ENCODE peak calls at places on chromosomes 11 and 22, in six cellular contexts. J, I, C, A, M and W are unnamed samples.

GRCh38 chr11:70494559-70495350 is 96.4 kb downstream of the CTTN start:
- DNase-seq in J (no peak), I (no peak), C (no peak), A (no peak), M (no peak), W (no peak)

GRCh38 chr11:33377100-33377851 is 120.1 kb downstream of the HIPK3 start:
- DNase-seq in J (no peak), I (no peak), C (no peak), A (no peak), M (no peak), W (no peak)

GRCh38 chr22:37163618-37164534 is 14.2 kb upstream of the IL2RB start:
- DNase-seq in J (no peak), I (no peak), C (peak; percentile 78), A (no peak), M (no peak), W (no peak)

GRCh38 chr22:19290400-19291217 is 910 bp downstream of the CLTCL1 start:
- DNase-seq in J (no peak), I (peak; percentile 16), C (peak; percentile 43), A (no peak), M (no peak), W (no peak)

GRCh38 chr11:17590463-17590862 is 43.4 kb downstream of the OTOG start:
- DNase-seq in J (no peak), I (no peak), C (no peak), A (no peak), M (no peak), W (no peak)

GRCh38 chr22:49497266-49497665 is 330.4 kb downstream of the BRD1 start:
- DNase-seq in J (no peak), I (no peak), C (peak; percentile 81), A (no peak), M (no peak), W (no peak)

GRCh38 chr11:78112588-78113275 is 26.7 kb downstream of the ALG8 start:
- DNase-seq in J (no peak), I (no peak), C (no peak), A (no peak), M (no peak), W (no peak)

GRCh38 chr11:125338886-125339811 is 156.9 kb downstream of the FEZ1 start:
- DNase-seq in J (no peak), I (peak; percentile 80), C (peak; percentile 44), A (no peak), M (no peak), W (no peak)

GRCh38 chr22:49046000-49046545 is 781.6 kb downstream of the BRD1 start:
- DNase-seq in J (no peak), I (no peak), C (no peak), A (no peak), M (no peak), W (no peak)

GRCh38 chr22:29267462-29267857 is 321 bp downstream of the RHBDD3 start:
- DNase-seq in J (no peak), I (no peak), C (no peak), A (no peak), M (no peak), W (no peak)
- TF ChIP-seq POLR2A in J (no peak), I (no peak), C (no peak), A (no peak), M (no peak), W (no peak)

GRCh38 chr11:119700030-119700429 is 29.0 kb downstream of the NECTIN1 start:
- DNase-seq in J (no peak), I (no peak), C (no peak), A (no peak), M (no peak), W (no peak)

GRCh38 chr11:119700536-119701346 is 28.3 kb downstream of the NECTIN1 start:
- DNase-seq in J (peak; percentile 71), I (no peak), C (peak; percentile 78), A (no peak), M (no peak), W (no peak)

GRCh38 chr11:119702261-119702591 is 26.8 kb downstream of the NECTIN1 start:
- DNase-seq in J (no peak), I (no peak), C (no peak), A (no peak), M (no peak), W (no peak)

GRCh38 chr11:119699227-119699626 is 29.8 kb downstream of the NECTIN1 start:
- DNase-seq in J (no peak), I (peak; percentile 51), C (no peak), A (peak; percentile 31), M (peak; percentile 71), W (no peak)

DNA sequence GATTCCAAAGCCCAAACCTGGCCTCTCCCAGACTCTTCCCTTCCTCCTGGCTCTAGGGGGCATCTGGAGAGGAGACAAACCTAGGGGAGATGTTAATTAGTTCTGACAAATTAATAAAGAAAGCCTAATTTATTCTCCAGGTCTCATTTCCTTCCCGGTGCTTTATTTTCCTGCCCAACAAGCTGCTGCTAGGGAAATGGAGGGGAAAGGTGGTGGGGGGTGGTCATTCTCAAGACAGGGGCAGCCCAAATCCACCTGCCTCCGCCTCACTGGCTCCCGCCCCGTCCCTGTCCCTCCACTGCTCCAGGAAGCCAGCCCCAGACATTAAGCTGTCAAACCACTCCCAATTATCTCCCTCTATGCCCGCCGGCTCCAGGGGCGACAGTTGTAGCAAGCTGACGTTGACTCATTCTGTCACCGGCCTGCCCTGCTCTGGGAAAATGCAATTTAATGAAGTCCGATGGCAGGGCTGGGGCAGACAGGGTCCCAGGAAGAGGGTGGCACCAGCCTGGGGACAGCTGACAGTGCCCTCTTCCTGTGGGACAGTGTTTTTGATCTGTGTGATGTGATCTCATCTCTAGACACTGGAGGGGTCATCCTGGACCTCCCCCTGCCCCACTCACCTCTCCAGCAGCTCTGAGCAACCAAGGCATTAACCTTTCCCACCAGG is 27.3 kb downstream of the NECTIN1 start:
- DNase-seq in J (no peak), I (no peak), C (no peak), A (peak; percentile 33), M (no peak), W (no peak)
- TF ChIP-seq POLR2A in J (no peak), I (no peak), C (no peak), A (no peak), M (no peak), W (no peak)

GRCh38 chr11:35038211-35038930 is 100.6 kb upstream of the CD44 start:
- DNase-seq in J (no peak), I (no peak), C (peak; percentile 50), A (no peak), M (no peak), W (peak; percentile 16)
- TF ChIP-seq POLR2A in J (no peak), I (no peak), C (no peak), A (no peak), M (no peak), W (no peak)

GRCh38 chr11:76768091-76769047 is 14.8 kb upstream of the TSKU start:
- DNase-seq in J (no peak), I (peak; percentile 76), C (peak; percentile 96), A (no peak), M (peak; percentile 62), W (peak; percentile 68)
- TF ChIP-seq POLR2A in J (no peak), I (no peak), C (no peak), A (no peak), M (no peak), W (peak; percentile 46)